ENCODE peak calls at places on chromosomes 13 and 19, in nine cellular contexts. Z is cardiac fibroblast, V is left lung, G is AG09309, M is body of pancreas, J is fibroblast of lung, H is left ventricle myocardium inferior, Y is ovary, K is GM23338. S is an unnamed sample.

GRCh38 chr13:95713651-95714050 is 36.7 kb downstream of the DNAJC3 start:
- DNase-seq in H (no peak), V (no peak), Y (no peak), J (peak), G (no peak), Z (no peak), M (no peak), K (no peak), S (no peak)

GRCh38 chr13:41463823-41464602 is 6.7 kb downstream of the RGCC start:
- DNase-seq in Z (no peak), G (no peak), J (no peak), H (no peak), M (no peak), Y (no peak), K (no peak), V (no peak), S (no peak)

GRCh38 chr19:5128932-5129389 is 160.0 kb downstream of the KDM4B start:
- DNase-seq in V (no peak), J (peak), Z (peak), Y (peak), M (peak), K (no peak), H (no peak), G (no peak), S (no peak)

GRCh38 chr13:113814435-113814821 is 49.4 kb downstream of the GAS6 start:
- DNase-seq in V (peak), K (no peak), H (no peak), G (no peak), Z (peak), J (no peak), M (no peak), Y (peak), S (peak)

GRCh38 chr13:102197193-102197592 is 204.7 kb downstream of the FGF14 start:
- DNase-seq in H (no peak), Y (no peak), V (no peak), G (no peak), J (peak), M (no peak), Z (peak), K (peak), S (no peak)

GRCh38 chr13:48542581-48543341 is 9.9 kb upstream of the RCBTB2 start:
- DNase-seq in J (peak), H (peak), V (peak), M (peak), Y (peak), K (peak), Z (peak), G (no peak), S (no peak)

GRCh38 chr13:53490732-53491131 is 462.1 kb downstream of the OLFM4 start:
- DNase-seq in J (no peak), Y (no peak), V (no peak), M (no peak), K (no peak), Z (no peak), H (no peak), G (no peak), S (no peak)

GRCh38 chr13:23610966-23611486 is 40.8 kb downstream of the TNFRSF19 start:
- DNase-seq in M (peak), V (no peak), G (no peak), J (peak), K (no peak), Y (no peak), H (no peak), Z (peak), S (no peak)

GRCh38 chr13:44347905-44348304 is 25.7 kb upstream of the SERP2 start:
- DNase-seq in Z (peak), V (no peak), M (no peak), Y (no peak), K (no peak), G (no peak), H (no peak), J (peak), S (no peak)

GRCh38 chr19:50814883-50815282 is 8.7 kb downstream of the KLK1 start:
- DNase-seq in G (no peak), Z (no peak), H (no peak), M (peak), J (no peak), K (no peak), Y (no peak), V (no peak), S (no peak)

GRCh38 chr13:48500652-48501197 is 32.2 kb downstream of the RCBTB2 start:
- DNase-seq in Y (no peak), G (peak), J (peak), Z (peak), M (peak), V (no peak), K (peak), H (no peak), S (peak)

GRCh38 chr19:18772620-18773587 is 18.2 kb downstream of the COMP start:
- DNase-seq in V (no peak), K (peak), Y (no peak), Z (no peak), J (no peak), G (no peak), H (no peak), M (peak), S (no peak)

GRCh38 chr19:40233811-40234389 is 7.4 kb upstream of the CCNP start:
- DNase-seq in V (peak), Y (no peak), G (no peak), M (no peak), H (no peak), K (no peak), Z (no peak), J (no peak), S (no peak)

GRCh38 chr19:56639217-56639616 is 3.7 kb upstream of the SMIM17 start:
- DNase-seq in Z (peak), M (no peak), K (peak), J (peak), H (no peak), V (no peak), Y (no peak), G (no peak), S (no peak)

GRCh38 chr19:8141726-8142524 is 7.5 kb downstream of the FBN3 start:
- DNase-seq in V (no peak), Y (no peak), K (no peak), Z (no peak), J (no peak), H (no peak), G (no peak), M (peak), S (no peak)

GRCh38 chr13:26872444-26873173 is 112.0 kb upstream of the GPR12 start:
- DNase-seq in G (no peak), V (no peak), M (peak), Z (peak), J (peak), H (peak), Y (no peak), K (peak), S (no peak)

GRCh38 chr19:38506723-38507550 is 73.4 kb downstream of the RYR1 start:
- DNase-seq in M (peak), K (peak), G (no peak), Y (peak), V (peak), J (no peak), Z (peak), H (peak), S (no peak)

GRCh38 chr13:62294210-62294609 is 878.6 kb upstream of the PCDH20 start:
- DNase-seq in K (no peak), V (no peak), H (no peak), Z (no peak), Y (no peak), M (no peak), J (no peak), G (no peak), S (no peak)

GRCh38 chr19:5592531-5592930 is 24.8 kb upstream of the TINCR start:
- DNase-seq in H (no peak), M (no peak), V (no peak), K (no peak), Y (no peak), Z (no peak), J (no peak), G (no peak), S (no peak)

GRCh38 chr19:17311455-17312248 is 2.3 kb downstream of the DDA1 start:
- DNase-seq in Y (no peak), V (no peak), K (no peak), G (no peak), J (no peak), Z (no peak), M (peak), H (no peak), S (peak)

GRCh38 chr19:49588370-49589122 is 2.4 kb upstream of the PRR12 start:
- DNase-seq in M (no peak), H (no peak), J (no peak), Y (no peak), K (no peak), V (peak), Z (no peak), G (no peak), S (no peak)

GRCh38 chr13:98556968-98557591 is 19.8 kb downstream of the STK24 start:
- DNase-seq in Y (no peak), J (no peak), G (no peak), Z (no peak), V (no peak), H (no peak), M (peak), K (no peak), S (peak)

GRCh38 chr19:12936582-12936981 is 1.8 kb upstream of the CALR start:
- DNase-seq in H (no peak), M (no peak), J (no peak), Z (no peak), V (no peak), K (no peak), Y (no peak), G (no peak), S (no peak)

GRCh38 chr13:50080158-50080855 is 65.1 kb downstream of the KCNRG start:
- DNase-seq in K (peak), M (peak), Z (peak), J (peak), V (no peak), G (no peak), H (no peak), Y (no peak), S (no peak)

GRCh38 chr13:112457081-112457480 is 80.9 kb downstream of the SPACA7 start:
- DNase-seq in H (no peak), K (no peak), V (no peak), Z (no peak), G (no peak), M (no peak), J (no peak), Y (no peak), S (no peak)

GRCh38 chr13:25214371-25215252 is 42.5 kb upstream of the AMER2 start:
- DNase-seq in Z (peak), H (no peak), M (peak), K (peak), J (peak), G (peak), Y (no peak), V (no peak), S (no peak)
- H3K4me3 ChIP-seq in Z (no peak), H (no peak), M (no peak), K (no peak), J (no peak), G (no peak), Y (no peak), V (no peak), S (no peak)

GRCh38 chr19:383040-383439 is 25.9 kb downstream of the C2CD4C start:
- DNase-seq in Y (no peak), V (no peak), H (no peak), Z (no peak), J (no peak), K (no peak), M (no peak), G (no peak), S (no peak)

GRCh38 chr19:379796-380195 is 29.2 kb downstream of the C2CD4C start:
- DNase-seq in G (no peak), V (no peak), Y (no peak), J (no peak), H (no peak), M (no peak), K (no peak), Z (no peak), S (no peak)

GRCh38 chr19:387777-388176 is 21.2 kb downstream of the C2CD4C start:
- DNase-seq in M (no peak), K (no peak), V (no peak), Y (no peak), G (no peak), J (no peak), H (no peak), Z (no peak), S (no peak)

GRCh38 chr19:384801-385169 is 24.2 kb downstream of the C2CD4C start:
- DNase-seq in Y (no peak), K (no peak), H (no peak), G (no peak), Z (no peak), V (no peak), M (no peak), J (no peak), S (no peak)

DNA sequence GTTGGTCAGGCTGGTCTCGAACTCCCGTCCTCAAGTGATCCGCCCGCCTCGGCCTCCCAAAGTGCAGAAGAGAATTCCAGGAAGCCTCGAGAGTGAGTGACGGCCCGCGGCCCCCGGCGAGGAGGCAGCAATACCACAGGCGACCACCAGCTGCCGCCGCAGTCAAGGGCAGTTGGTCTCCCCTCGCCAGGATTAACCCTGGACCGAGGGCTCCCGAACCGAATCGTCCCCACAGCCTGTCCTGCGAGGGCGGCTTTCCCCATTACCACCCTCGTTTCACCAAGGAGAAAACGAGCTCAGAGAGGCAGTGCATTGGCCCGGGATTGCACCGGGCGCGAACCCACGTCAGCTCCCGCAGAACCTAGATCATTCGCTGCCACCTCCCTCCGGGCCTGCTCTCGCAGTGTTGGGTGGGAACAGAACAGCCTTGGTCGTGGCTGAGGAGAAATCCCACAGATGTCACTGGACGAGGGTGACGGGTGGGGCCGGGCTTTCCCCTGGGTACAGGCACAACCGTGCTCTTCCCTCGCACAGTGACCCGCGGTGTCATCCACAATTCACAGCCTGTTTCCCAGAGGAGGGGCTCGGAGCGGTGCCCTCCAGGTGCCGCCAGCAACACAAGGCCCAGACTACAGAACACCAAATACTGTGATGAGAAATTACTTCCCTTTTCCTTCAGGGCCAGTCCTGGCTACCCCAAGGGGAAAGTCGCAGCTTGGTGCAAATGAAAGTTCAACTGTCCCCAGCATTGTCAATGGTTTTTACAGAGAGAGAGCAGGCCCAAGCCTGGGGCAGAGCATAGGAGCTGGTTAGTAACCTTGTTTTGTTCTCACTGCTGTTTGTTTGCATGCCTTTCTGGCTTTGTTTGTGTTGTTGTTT is 24.8 kb downstream of the C2CD4C start:
- DNase-seq in V (no peak), M (peak), Z (peak), G (no peak), J (no peak), Y (no peak), H (no peak), K (peak), S (no peak)
- TF ChIP-seq CTCF in V (no peak), M (peak), Z (peak), G (peak), J (peak), Y (no peak), H (peak), K (peak), S (peak)

GRCh38 chr13:20408181-20408580 is 117.5 kb downstream of the CRYL1 start:
- DNase-seq in M (no peak), Z (no peak), G (no peak), H (no peak), K (no peak), V (no peak), Y (no peak), J (no peak), S (no peak)
- H3K4me3 ChIP-seq in M (no peak), Z (no peak), G (no peak), H (no peak), K (no peak), V (no peak), Y (no peak), J (no peak), S (no peak)

GRCh38 chr13:88022826-88023225 is 351.7 kb downstream of the SLITRK5 start:
- DNase-seq in Z (no peak), K (no peak), H (no peak), G (no peak), V (no peak), M (no peak), J (peak), Y (no peak), S (no peak)
- TF ChIP-seq CTCF in Z (no peak), K (no peak), H (no peak), G (no peak), V (no peak), M (no peak), J (no peak), Y (no peak), S (no peak)

GRCh38 chr13:73335226-73335625 is 276.4 kb downstream of the KLF5 start:
- DNase-seq in M (no peak), V (no peak), Z (peak), K (no peak), H (no peak), G (peak), Y (no peak), J (peak), S (peak)

GRCh38 chr13:73338389-73338788 is 279.6 kb downstream of the KLF5 start:
- DNase-seq in J (no peak), M (peak), Z (peak), K (no peak), G (no peak), H (no peak), V (no peak), Y (no peak), S (no peak)

GRCh38 chr13:73335938-73336337 is 277.1 kb downstream of the KLF5 start:
- DNase-seq in G (no peak), K (no peak), Z (no peak), H (no peak), Y (no peak), M (no peak), J (no peak), V (no peak), S (no peak)

GRCh38 chr13:73337511-73337910 is 278.7 kb downstream of the KLF5 start:
- DNase-seq in J (no peak), V (no peak), H (no peak), M (no peak), K (no peak), Z (no peak), G (no peak), Y (no peak), S (no peak)

GRCh38 chr13:73336789-73337188 is 278.0 kb downstream of the KLF5 start:
- DNase-seq in V (no peak), G (no peak), M (no peak), J (no peak), Y (no peak), Z (no peak), H (no peak), K (peak), S (no peak)
- H3K4me3 ChIP-seq in V (no peak), G (no peak), M (no peak), J (no peak), Y (no peak), Z (no peak), H (no peak), K (no peak), S (no peak)

DNA sequence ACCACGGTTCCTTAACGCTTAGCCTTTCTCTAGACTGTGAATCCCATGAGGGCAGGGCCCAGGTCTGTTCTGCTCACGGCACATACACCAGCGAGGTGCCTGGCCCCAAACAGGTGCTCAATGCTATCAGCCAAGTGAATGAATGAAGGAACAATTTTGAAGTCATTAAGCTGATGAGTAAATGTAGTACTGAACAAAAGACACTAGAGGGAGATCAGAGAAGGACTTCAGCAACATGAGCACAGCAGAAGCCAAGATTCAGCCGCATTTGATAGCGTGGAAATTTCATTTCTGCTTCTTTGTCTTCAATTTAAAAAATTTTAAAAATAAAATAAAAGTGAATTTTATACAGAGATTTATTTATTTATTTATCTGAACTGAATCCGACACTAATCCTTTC is 20.1 kb upstream of the MYO16 start:
- DNase-seq in J (peak), G (no peak), H (no peak), M (no peak), K (peak), Y (no peak), V (no peak), Z (peak), S (no peak)
- TF ChIP-seq CTCF in J (peak), G (no peak), H (peak), M (peak), K (peak), Y (no peak), V (peak), Z (peak), S (peak)

GRCh38 chr19:10141973-10142372 is 22.3 kb upstream of the EIF3G start:
- DNase-seq in Z (no peak), M (no peak), V (no peak), J (no peak), K (no peak), H (no peak), G (no peak), Y (no peak), S (no peak)

GRCh38 chr19:10145031-10145430 is 25.3 kb upstream of the EIF3G start:
- DNase-seq in M (no peak), V (no peak), Z (no peak), K (no peak), J (no peak), G (no peak), H (no peak), Y (no peak), S (no peak)

GRCh38 chr19:10143700-10144099 is 24.0 kb upstream of the EIF3G start:
- DNase-seq in M (no peak), J (no peak), K (no peak), Z (no peak), G (no peak), Y (no peak), H (no peak), V (no peak), S (no peak)

GRCh38 chr19:10141479-10141878 is 21.8 kb upstream of the EIF3G start:
- DNase-seq in M (no peak), G (no peak), K (no peak), Z (no peak), J (no peak), V (no peak), H (no peak), Y (no peak), S (no peak)

DNA sequence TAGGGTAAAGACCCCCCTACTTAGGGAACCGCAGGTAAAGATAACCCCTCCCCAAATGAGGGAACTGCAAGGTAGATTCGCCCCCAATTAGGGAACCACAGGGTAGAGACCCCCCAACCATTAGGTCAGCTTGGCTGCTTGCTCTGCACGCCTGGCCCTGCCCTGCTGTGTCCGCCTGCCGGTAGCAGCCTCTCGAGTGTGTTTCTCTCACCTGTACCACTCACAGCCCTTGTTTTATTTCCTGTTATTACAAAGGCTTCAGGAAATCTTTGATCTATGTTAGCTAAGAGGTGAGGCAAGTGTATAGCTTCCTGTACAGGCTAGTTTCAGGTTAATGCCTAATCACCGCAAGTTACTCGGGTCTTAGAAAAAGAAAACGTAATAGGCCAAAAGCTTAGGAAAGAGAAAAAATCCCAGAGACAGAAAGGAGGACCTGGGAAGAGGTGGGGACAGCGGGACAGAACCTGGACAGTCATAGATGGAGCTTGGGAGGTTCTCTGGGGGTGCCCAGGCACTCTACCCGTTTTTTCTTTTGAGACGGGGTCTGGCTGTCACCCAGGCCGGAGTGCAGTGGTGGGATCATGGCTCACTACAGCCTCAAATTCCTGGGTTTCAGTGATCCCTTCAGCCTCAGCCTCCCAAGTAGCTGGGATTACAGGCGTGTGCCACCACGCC is 23.1 kb upstream of the EIF3G start:
- DNase-seq in H (no peak), K (no peak), G (no peak), V (no peak), Z (no peak), J (no peak), M (no peak), Y (no peak), S (no peak)
- H3K4me3 ChIP-seq in H (no peak), K (no peak), G (no peak), V (no peak), Z (no peak), J (no peak), M (no peak), Y (no peak), S (no peak)